ENCODE peak calls at places on chromosome 9, in six cellular contexts. Z, J, B, Y, M and O are unnamed samples.

GRCh38 chr9:133103987-133104505 is 17.0 kb downstream of the RALGDS start:
- DNase-seq in Z (no peak), J (no peak), B (no peak), Y (peak; percentile 34), M (no peak), O (peak; percentile 22)

GRCh38 chr9:116099821-116100220 is 53.8 kb upstream of the PAPPA start:
- DNase-seq in Z (no peak), J (no peak), B (no peak), Y (no peak), M (no peak), O (no peak)

GRCh38 chr9:75186767-75187380 is 98.6 kb downstream of the OSTF1 start:
- DNase-seq in Z (no peak), J (peak; percentile 25), B (no peak), Y (no peak), M (peak; percentile 8), O (no peak)

GRCh38 chr9:100150209-100150608 is 51.2 kb downstream of the INVS start:
- DNase-seq in Z (no peak), J (no peak), B (no peak), Y (no peak), M (peak; percentile 19), O (no peak)

GRCh38 chr9:115208503-115208902 is 90.5 kb upstream of the TNC start:
- DNase-seq in Z (no peak), J (no peak), B (no peak), Y (no peak), M (no peak), O (no peak)

GRCh38 chr9:80157561-80157983 is 585.8 kb downstream of the TLE4 start:
- DNase-seq in Z (no peak), J (no peak), B (no peak), Y (no peak), M (no peak), O (no peak)

GRCh38 chr9:118418887-118419620 is 714.9 kb downstream of the TLR4 start:
- DNase-seq in Z (peak; percentile 26), J (peak; percentile 29), B (no peak), Y (no peak), M (no peak), O (no peak)

GRCh38 chr9:115133649-115134048 is 15.7 kb upstream of the TNC start:
- DNase-seq in Z (no peak), J (no peak), B (no peak), Y (no peak), M (no peak), O (no peak)

GRCh38 chr9:76266649-76267627 is 127.3 kb downstream of the RFK start:
- DNase-seq in Z (peak; percentile 21), J (no peak), B (no peak), Y (no peak), M (no peak), O (no peak)

GRCh38 chr9:15977438-15977837 is 424.6 kb downstream of the CCDC171 start:
- DNase-seq in Z (no peak), J (no peak), B (no peak), Y (no peak), M (no peak), O (no peak)

GRCh38 chr9:34256987-34257585 is 72.0 kb downstream of the KIF24 start:
- DNase-seq in Z (no peak), J (no peak), B (no peak), Y (peak; percentile 50), M (no peak), O (no peak)

GRCh38 chr9:935348-935965 is 41.0 kb upstream of the DMRT3 start:
- DNase-seq in Z (no peak), J (no peak), B (no peak), Y (no peak), M (peak; percentile 10), O (no peak)

GRCh38 chr9:132615822-132616221 is 33.4 kb downstream of the BARHL1 start:
- DNase-seq in Z (no peak), J (no peak), B (no peak), Y (no peak), M (no peak), O (no peak)

GRCh38 chr9:121637441-121638222 is 13.8 kb upstream of the DAB2IP start:
- DNase-seq in Z (no peak), J (no peak), B (no peak), Y (no peak), M (peak; percentile 66), O (no peak)

GRCh38 chr9:133090752-133091325 is 29.1 kb downstream of the CEL start:
- DNase-seq in Z (no peak), J (no peak), B (no peak), Y (no peak), M (no peak), O (no peak)

GRCh38 chr9:98551511-98552286 is 157.0 kb downstream of the GABBR2 start:
- DNase-seq in Z (no peak), J (no peak), B (no peak), Y (no peak), M (no peak), O (no peak)

GRCh38 chr9:71590362-71590761 is 178.0 kb downstream of the CEMIP2 start:
- DNase-seq in Z (no peak), J (no peak), B (no peak), Y (no peak), M (no peak), O (no peak)

DNA sequence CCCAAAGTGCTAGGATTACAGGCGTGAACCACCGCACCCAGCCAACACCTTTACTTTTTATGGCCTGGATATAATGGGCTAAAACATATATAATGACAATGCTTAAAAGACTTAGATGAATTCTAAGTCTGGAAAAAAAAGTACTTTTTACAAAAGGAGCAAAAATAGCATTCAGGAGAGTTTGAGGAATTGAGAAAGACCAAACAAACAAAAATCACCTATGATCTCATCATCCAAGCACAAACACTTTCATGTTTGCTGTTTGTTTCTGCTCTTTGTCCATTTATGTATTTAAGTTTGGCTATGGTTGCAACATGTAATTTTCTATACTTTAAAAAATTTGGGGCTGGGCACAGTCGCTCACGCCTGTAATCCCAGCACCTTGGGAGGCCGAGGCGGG is 54.8 kb upstream of the RIC1 start:
- DNase-seq in Z (no peak), J (no peak), B (no peak), Y (no peak), M (no peak), O (no peak)
- TF ChIP-seq EP300 in Z (no peak), J (no peak), B (no peak), Y (no peak), M (no peak), O (no peak)

GRCh38 chr9:69965416-69966145 is 78.1 kb upstream of the MAMDC2 start:
- DNase-seq in Z (no peak), J (no peak), B (no peak), Y (no peak), M (no peak), O (no peak)
- H3K4me1 ChIP-seq in Z (no peaks in the 10 kb centered on the region), J (no peaks in the 10 kb centered on the region), B (peaks cover 25% of the 10 kb centered on the region), Y (no peaks in the 10 kb centered on the region), M (no peaks in the 10 kb centered on the region), O (no peaks in the 10 kb centered on the region)

DNA sequence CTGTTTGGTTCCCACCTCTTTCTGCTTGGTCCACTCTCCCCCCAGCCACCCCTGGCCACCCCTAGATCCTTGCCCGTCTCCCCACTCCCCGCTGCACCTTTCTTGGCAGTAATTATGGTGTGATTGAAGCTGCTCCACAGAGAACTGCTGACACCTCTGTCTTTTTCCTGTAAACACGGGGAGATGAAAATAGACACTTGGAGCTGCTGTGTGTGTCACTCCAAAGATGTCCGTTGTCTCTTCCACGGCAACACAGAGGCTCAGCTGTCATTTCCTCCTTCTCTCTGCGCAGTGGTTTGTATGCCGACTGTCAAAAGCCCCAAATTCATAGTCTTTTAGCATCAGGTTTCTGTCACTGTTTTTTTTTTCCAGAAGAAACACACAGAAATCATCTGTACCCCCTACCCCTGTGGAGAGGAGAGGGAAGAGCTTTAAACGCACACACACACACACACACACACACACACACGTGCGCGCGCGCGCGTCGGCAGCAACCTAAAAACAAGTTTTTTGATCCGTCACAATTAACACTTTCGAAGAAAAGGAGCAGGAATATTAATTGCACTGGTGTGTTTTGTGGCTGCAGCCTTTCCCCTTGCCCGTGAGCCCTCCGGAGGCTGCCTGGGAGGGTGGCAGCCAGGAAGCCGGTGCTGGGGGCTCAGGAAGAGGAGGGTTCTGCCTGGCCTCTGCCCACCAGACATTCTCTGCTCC is 39.8 kb downstream of the ASS1 start:
- DNase-seq in Z (no peak), J (no peak), B (no peak), Y (no peak), M (no peak), O (no peak)
- TF ChIP-seq EP300 in Z (no peak), J (no peak), B (no peak), Y (no peak), M (no peak), O (no peak)

DNA sequence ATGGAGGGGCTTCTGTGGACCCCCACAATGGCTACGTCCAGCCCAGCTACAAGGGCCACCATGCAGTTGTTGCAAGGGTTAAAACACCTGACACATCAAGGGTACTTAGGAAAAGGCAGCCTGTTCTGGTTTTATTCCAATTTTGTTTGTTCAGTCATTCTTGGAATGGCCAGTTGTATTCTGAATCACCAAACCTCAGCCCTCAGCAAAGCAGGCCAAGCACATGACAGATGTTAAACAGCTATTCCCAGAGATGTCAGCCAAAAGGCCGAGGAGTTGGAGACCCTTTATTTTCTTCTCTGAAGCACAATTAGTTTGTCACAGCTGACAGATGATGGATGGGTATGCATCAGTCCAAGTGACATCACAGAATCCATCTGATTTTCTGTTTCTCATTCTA is 124.0 kb downstream of the ASTN2 start:
- DNase-seq in Z (no peak), J (no peak), B (no peak), Y (no peak), M (no peak), O (no peak)
- H3K4me1 ChIP-seq in Z (no peaks in the 10 kb centered on the region), J (no peaks in the 10 kb centered on the region), B (peaks cover 6% of the 10 kb centered on the region), Y (no peaks in the 10 kb centered on the region), M (no peaks in the 10 kb centered on the region), O (no peaks in the 10 kb centered on the region)

GRCh38 chr9:95724253-95724991 is 151.1 kb upstream of the ERCC6L2 start:
- DNase-seq in Z (peak; percentile 39), J (no peak), B (no peak), Y (no peak), M (no peak), O (no peak)
- TF ChIP-seq EP300 in Z (no peak), J (no peak), B (no peak), Y (no peak), M (no peak), O (no peak)

GRCh38 chr9:136229096-136230065 is 16.2 kb downstream of the QSOX2 start:
- DNase-seq in Z (no peak), J (no peak), B (no peak), Y (peak; percentile 69), M (no peak), O (no peak)
- H3K4me1 ChIP-seq in Z (no peaks in the 10 kb centered on the region), J (peaks cover 18% of the 10 kb centered on the region), B (no peaks in the 10 kb centered on the region), Y (peaks cover 4% of the 10 kb centered on the region), M (no peaks in the 10 kb centered on the region), O (no peaks in the 10 kb centered on the region)